ENCODE peak calls at places on chromosomes 16 and 17, in eight cellular contexts. K, Q, X, U, R, G, M and O are unnamed samples.
A peak's percentile ranks its signal among the peaks of the same experiment; 100 is the strongest.

GRCh38 chr17:78958556-78959191 is 21.0 kb downstream of the LGALS3BP start:
- DNase-seq in K (no peak), Q (peak; percentile 42), X (no peak), U (no peak), R (no peak), G (peak; percentile 40), M (peak; percentile 59), O (no peak)

GRCh38 chr17:28552201-28552999 is at the start of gene UNC119:
- DNase-seq in K (peak; percentile 79), Q (peak; percentile 71), X (peak; percentile 95), U (peak; percentile 84), R (no peak), G (peak; percentile 54), M (peak; percentile 60), O (no peak)

GRCh38 chr17:47663997-47664941 is 14.6 kb downstream of the KPNB1 start:
- DNase-seq in K (peak; percentile 63), Q (peak; percentile 85), X (peak; percentile 84), U (peak; percentile 67), R (peak; percentile 48), G (peak; percentile 50), M (peak; percentile 48), O (no peak)

GRCh38 chr16:82657239-82657638 is 30.5 kb downstream of the CDH13 start:
- DNase-seq in K (no peak), Q (peak; percentile 14), X (no peak), U (no peak), R (no peak), G (peak; percentile 7), M (peak; percentile 53), O (no peak)

GRCh38 chr16:14232106-14232890 is 161.2 kb downstream of the MRTFB start:
- DNase-seq in K (no peak), Q (peak; percentile 3), X (no peak), U (no peak), R (no peak), G (no peak), M (peak; percentile 85), O (no peak)

GRCh38 chr17:77863814-77864161 is 94.7 kb upstream of the TNRC6C start:
- DNase-seq in K (no peak), Q (no peak), X (no peak), U (peak; percentile 80), R (no peak), G (no peak), M (peak; percentile 12), O (no peak)

GRCh38 chr17:79125503-79125902 is 50.9 kb downstream of the ENGASE start:
- DNase-seq in K (no peak), Q (no peak), X (peak; percentile 39), U (no peak), R (no peak), G (no peak), M (no peak), O (no peak)

GRCh38 chr17:47119746-47120520 is 69.2 kb downstream of the CDC27 start:
- DNase-seq in K (no peak), Q (peak; percentile 84), X (no peak), U (no peak), R (peak; percentile 46), G (no peak), M (peak; percentile 88), O (no peak)

GRCh38 chr17:1180958-1181768 is 1.4 kb upstream of the ABR start:
- DNase-seq in K (no peak), Q (no peak), X (peak; percentile 70), U (no peak), R (no peak), G (no peak), M (no peak), O (no peak)

GRCh38 chr17:57493625-57494024 is 237.3 kb downstream of the MSI2 start:
- DNase-seq in K (no peak), Q (no peak), X (no peak), U (no peak), R (no peak), G (no peak), M (no peak), O (no peak)

GRCh38 chr17:55174133-55174532 is 90.6 kb upstream of the HLF start:
- DNase-seq in K (no peak), Q (no peak), X (no peak), U (no peak), R (no peak), G (no peak), M (no peak), O (no peak)

GRCh38 chr16:21134053-21134452 is 16.6 kb downstream of the DNAH3 start:
- DNase-seq in K (no peak), Q (no peak), X (no peak), U (no peak), R (no peak), G (no peak), M (no peak), O (no peak)

GRCh38 chr17:6657633-6658287 is 6.2 kb downstream of the C17orf100 start:
- DNase-seq in K (no peak), Q (no peak), X (no peak), U (no peak), R (no peak), G (no peak), M (no peak), O (no peak)
- H3K27me3 ChIP-seq in K (peaks cover 32% of the 10 kb centered on the region), Q (no peaks in the 10 kb centered on the region), X (peaks cover 80% of the 10 kb centered on the region), U (peaks cover 10% of the 10 kb centered on the region), R (no peaks in the 10 kb centered on the region), G (peaks cover 17% of the 10 kb centered on the region), M (peaks cover 22% of the 10 kb centered on the region), O (peaks cover 65% of the 10 kb centered on the region)

GRCh38 chr16:86427327-86427935 is 82.9 kb upstream of the FOXF1 start:
- DNase-seq in K (no peak), Q (no peak), X (no peak), U (no peak), R (no peak), G (no peak), M (peak; percentile 64), O (no peak)

GRCh38 chr16:86421995-86422394 is 88.3 kb upstream of the FOXF1 start:
- DNase-seq in K (no peak), Q (no peak), X (no peak), U (no peak), R (no peak), G (no peak), M (no peak), O (no peak)

GRCh38 chr16:86424413-86424812 is 85.9 kb upstream of the FOXF1 start:
- DNase-seq in K (no peak), Q (no peak), X (peak; percentile 75), U (no peak), R (no peak), G (no peak), M (peak; percentile 25), O (peak; percentile 30)

GRCh38 chr16:86426243-86426642 is 84.1 kb upstream of the FOXF1 start:
- DNase-seq in K (no peak), Q (no peak), X (no peak), U (no peak), R (no peak), G (no peak), M (no peak), O (no peak)

GRCh38 chr16:86424968-86425367 is 85.4 kb upstream of the FOXF1 start:
- DNase-seq in K (no peak), Q (no peak), X (peak; percentile 30), U (no peak), R (no peak), G (no peak), M (no peak), O (no peak)
- H3K4me1 ChIP-seq in K (no peaks in the 10 kb centered on the region), Q (no peaks in the 10 kb centered on the region), X (no peaks in the 10 kb centered on the region), U (no peaks in the 10 kb centered on the region), R (peaks cover 18% of the 10 kb centered on the region), G (no peaks in the 10 kb centered on the region), M (no peaks in the 10 kb centered on the region), O (peaks cover 13% of the 10 kb centered on the region)

DNA sequence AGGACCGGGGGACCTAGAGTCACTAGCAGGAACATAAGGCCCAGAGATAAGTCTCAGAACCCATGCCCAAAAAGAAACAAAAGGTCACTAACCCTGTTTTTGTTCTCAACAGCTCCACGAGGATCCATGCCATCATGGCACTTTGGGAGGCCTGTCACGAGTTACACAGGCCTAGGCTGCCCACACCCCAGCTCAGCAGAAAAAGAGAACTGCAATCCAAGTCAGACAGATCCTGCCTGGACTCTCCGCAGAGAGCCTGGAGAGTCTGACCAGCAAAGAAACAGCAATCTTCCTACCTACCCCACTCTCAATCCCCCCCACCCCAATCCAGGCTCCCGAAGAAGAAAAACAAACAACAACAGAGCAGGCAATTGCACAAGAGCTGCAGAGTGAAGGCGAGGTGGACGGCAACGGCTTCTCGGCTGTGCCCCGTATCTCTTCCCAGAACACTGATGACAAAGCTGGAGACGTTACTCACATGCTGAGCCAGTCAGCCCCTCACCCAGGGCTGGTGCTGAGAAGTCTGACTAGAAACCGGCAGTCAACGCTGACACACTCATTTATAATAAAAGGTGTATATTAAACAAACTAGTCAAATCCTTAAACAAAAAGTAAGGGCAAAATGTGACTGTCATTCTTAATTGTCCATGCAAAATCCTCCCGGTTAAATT is 89.4 kb downstream of the SMG6 start:
- DNase-seq in K (no peak), Q (no peak), X (peak; percentile 43), U (no peak), R (no peak), G (peak; percentile 51), M (peak; percentile 95), O (no peak)
- H3K9ac ChIP-seq in K (no peak overlapping the region), Q (no peak overlapping the region), X (no peak overlapping the region), U (peak overlapping the region; percentile 45), R (no peak overlapping the region), G (no peak overlapping the region), M (peak overlapping the region; percentile 72), O (no peak overlapping the region)

DNA sequence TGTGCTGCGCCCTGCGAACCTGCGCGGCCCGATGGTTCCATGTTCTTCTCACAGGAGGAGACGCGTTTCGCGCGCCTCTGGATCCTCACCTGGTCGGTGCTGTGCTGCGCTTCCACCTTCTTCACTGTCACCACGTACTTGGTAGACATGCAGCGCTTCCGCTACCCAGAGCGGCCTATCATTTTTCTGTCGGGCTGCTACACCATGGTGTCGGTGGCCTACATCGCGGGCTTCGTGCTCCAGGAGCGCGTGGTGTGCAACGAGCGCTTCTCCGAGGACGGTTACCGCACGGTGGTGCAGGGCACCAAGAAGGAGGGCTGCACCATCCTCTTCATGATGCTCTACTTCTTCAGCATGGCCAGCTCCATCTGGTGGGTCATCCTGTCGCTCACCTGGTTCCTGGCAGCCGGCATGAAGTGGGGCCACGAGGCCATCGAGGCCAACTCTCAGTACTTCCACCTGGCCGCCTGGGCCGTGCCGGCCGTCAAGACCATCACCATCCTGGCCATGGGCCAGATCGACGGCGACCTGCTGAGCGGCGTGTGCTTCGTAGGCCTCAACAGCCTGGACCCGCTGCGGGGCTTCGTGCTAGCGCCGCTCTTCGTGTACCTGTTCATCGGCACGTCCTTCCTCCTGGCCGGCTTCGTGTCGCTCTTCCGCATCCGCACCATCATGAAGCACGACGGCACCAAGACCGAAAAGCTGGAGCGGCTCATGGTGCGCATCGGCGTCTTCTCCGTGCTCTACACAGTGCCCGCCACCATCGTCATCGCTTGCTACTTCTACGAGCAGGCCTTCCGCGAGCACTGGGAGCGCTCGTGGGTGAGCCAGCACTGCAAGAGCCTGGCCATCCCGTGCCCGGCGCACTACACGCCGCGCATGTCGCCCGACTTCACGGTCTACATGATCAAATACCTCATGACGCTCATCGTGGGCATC is 1.3 kb downstream of the FZD2 start:
- DNase-seq in K (no peak), Q (no peak), X (peak; percentile 47), U (no peak), R (no peak), G (no peak), M (peak; percentile 61), O (no peak)
- H3K27me3 ChIP-seq in K (no peaks in the 10 kb centered on the region), Q (no peaks in the 10 kb centered on the region), X (no peaks in the 10 kb centered on the region), U (peaks cover 19% of the 10 kb centered on the region), R (no peaks in the 10 kb centered on the region), G (peaks cover 20% of the 10 kb centered on the region), M (no peaks in the 10 kb centered on the region), O (no peaks in the 10 kb centered on the region)